ENCODE peak calls at places on chromosome 16, in seven cellular contexts. C is tibial nerve; D is stimulated activated CD4-positive, alpha-beta T cell treated with anti-CD3 and anti-CD28 coated beads, Interleukin-1b, Interleukin-23, amount 100 ng/mL, for 24 hours; I is skeletal muscle cell; F is left colon; Z is NCI-H460; E is amniotic epithelial cell. M is an unnamed sample.
A peak's percentile ranks its signal among the peaks of the same experiment; 100 is the strongest.

GRCh38 chr16:69845181-69845580 is 83.0 kb downstream of the WWP2 start:
- DNase-seq in C (no peak), D (no peak), I (no peak), F (no peak), Z (no peak), E (no peak), M (no peak)

GRCh38 chr16:85636234-85636812 is 23.2 kb downstream of the GSE1 start:
- DNase-seq in C (no peak), D (no peak), I (no peak), F (no peak), Z (no peak), E (no peak), M (no peak)

GRCh38 chr16:396605-397004 is 394 bp upstream of the NME4 start:
- DNase-seq in C (no peak), D (no peak), I (no peak), F (peak; percentile 49), Z (peak; percentile 52), E (peak; percentile 36), M (no peak)

GRCh38 chr16:17483266-17483864 is 12.6 kb upstream of the XYLT1 start:
- DNase-seq in C (no peak), D (no peak), I (no peak), F (no peak), Z (no peak), E (no peak), M (no peak)

GRCh38 chr16:13953501-13953900 is 33.5 kb downstream of the ERCC4 start:
- DNase-seq in C (no peak), D (no peak), I (no peak), F (no peak), Z (no peak), E (no peak), M (no peak)

GRCh38 chr16:68332411-68333121 is 21.7 kb downstream of the PRMT7 start:
- DNase-seq in C (no peak), D (no peak), I (no peak), F (no peak), Z (no peak), E (peak; percentile 83), M (no peak)

GRCh38 chr16:83689385-83689831 is 118.4 kb upstream of the HSBP1 start:
- DNase-seq in C (no peak), D (no peak), I (peak; percentile 88), F (no peak), Z (peak; percentile 9), E (peak; percentile 88), M (no peak)

GRCh38 chr16:11601911-11602310 is 15.2 kb upstream of the LITAF start:
- DNase-seq in C (no peak), D (no peak), I (no peak), F (no peak), Z (no peak), E (no peak), M (no peak)

GRCh38 chr16:26961459-26961858 is 105.3 kb upstream of the C16orf82 start:
- DNase-seq in C (no peak), D (no peak), I (no peak), F (no peak), Z (no peak), E (no peak), M (no peak)

GRCh38 chr16:57679768-57680167 is 11.7 kb downstream of the ADGRG3 start:
- DNase-seq in C (no peak), D (no peak), I (no peak), F (no peak), Z (no peak), E (no peak), M (no peak)

GRCh38 chr16:14007460-14007859 is 63.7 kb upstream of the MRTFB start:
- DNase-seq in C (no peak), D (no peak), I (peak; percentile 81), F (no peak), Z (peak; percentile 69), E (peak; percentile 11), M (no peak)

GRCh38 chr16:25210758-25211157 is 6.0 kb upstream of the AQP8 start:
- DNase-seq in C (no peak), D (no peak), I (peak; percentile 52), F (no peak), Z (no peak), E (peak; percentile 91), M (no peak)

GRCh38 chr16:57688987-57689771 is 5.4 kb upstream of the DRC7 start:
- DNase-seq in C (no peak), D (no peak), I (no peak), F (no peak), Z (no peak), E (no peak), M (no peak)

GRCh38 chr16:21684199-21684598 is 20.4 kb downstream of the OTOA start:
- DNase-seq in C (no peak), D (no peak), I (no peak), F (no peak), Z (peak; percentile 11), E (no peak), M (peak; percentile 20)

GRCh38 chr16:81453091-81453728 is 8.6 kb downstream of the CMIP start:
- DNase-seq in C (no peak), D (no peak), I (no peak), F (no peak), Z (no peak), E (no peak), M (no peak)

GRCh38 chr16:48535369-48535787 is 74.6 kb downstream of the N4BP1 start:
- DNase-seq in C (no peak), D (no peak), I (no peak), F (no peak), Z (no peak), E (no peak), M (no peak)

GRCh38 chr16:67437513-67437912 is 6.6 kb downstream of the HSD11B2 start:
- DNase-seq in C (no peak), D (no peak), I (no peak), F (no peak), Z (no peak), E (no peak), M (no peak)

GRCh38 chr16:3490911-3491629 is 4.2 kb downstream of the C16orf90 start:
- DNase-seq in C (no peak), D (no peak), I (peak; percentile 39), F (no peak), Z (no peak), E (no peak), M (no peak)

GRCh38 chr16:67651847-67652246 is 6.9 kb downstream of the CARMIL2 start:
- DNase-seq in C (no peak), D (no peak), I (no peak), F (no peak), Z (no peak), E (no peak), M (no peak)

GRCh38 chr16:84175351-84176081 is 11.3 kb downstream of the TAF1C start:
- DNase-seq in C (peak; percentile 51), D (peak; percentile 59), I (no peak), F (no peak), Z (no peak), E (peak; percentile 53), M (peak; percentile 39)

GRCh38 chr16:55942821-55943220 is 67.6 kb upstream of the CES5A start:
- DNase-seq in C (no peak), D (no peak), I (no peak), F (no peak), Z (no peak), E (no peak), M (no peak)